ENCODE peak calls at places on chromosomes 12 and 14, in six cellular contexts. H, D, T, U, F and I are unnamed samples.

GRCh38 chr14:22838631-22839041 is 2.3 kb downstream of the MMP14 start:
- DNase-seq in T (peak), U (peak), D (peak), H (peak), F (no peak), I (no peak)

GRCh38 chr12:124685689-124685993 is 118.2 kb upstream of the NCOR2 start:
- DNase-seq in D (no peak), H (no peak), F (no peak), U (no peak), T (no peak), I (no peak)

GRCh38 chr12:104784592-104784991 is 173.5 kb downstream of the SLC41A2 start:
- DNase-seq in F (no peak), H (no peak), D (no peak), U (no peak), T (peak), I (no peak)

GRCh38 chr12:119005832-119006360 is 24.6 kb downstream of the SRRM4 start:
- DNase-seq in T (no peak), H (no peak), U (no peak), D (no peak), F (no peak), I (no peak)

GRCh38 chr12:55724226-55724939 is 4.2 kb downstream of the RDH5 start:
- DNase-seq in F (peak), D (no peak), U (peak), H (peak), T (peak), I (peak)

GRCh38 chr14:64758025-64758521 is 53.8 kb downstream of the PLEKHG3 start:
- DNase-seq in D (peak), U (peak), F (no peak), T (peak), H (peak), I (no peak)

GRCh38 chr12:47964102-47964723 is 817 bp downstream of the TMEM106C start:
- DNase-seq in T (no peak), D (no peak), F (no peak), H (no peak), U (no peak), I (no peak)

GRCh38 chr14:96095581-96096476 is 56.7 kb downstream of the C14orf132 start:
- DNase-seq in U (peak), T (peak), F (no peak), H (no peak), D (peak), I (no peak)

GRCh38 chr14:89933002-89933401 is 21.5 kb downstream of the EFCAB11 start:
- DNase-seq in U (no peak), H (no peak), T (no peak), F (no peak), D (no peak), I (no peak)

GRCh38 chr12:121949643-121950397 is 31.4 kb downstream of the CFAP251 start:
- DNase-seq in U (no peak), T (peak), H (no peak), D (no peak), F (no peak), I (no peak)

GRCh38 chr12:123250471-123251383 is 17.5 kb downstream of the MTRFR start:
- DNase-seq in F (no peak), U (no peak), D (no peak), T (no peak), H (no peak), I (no peak)

GRCh38 chr14:50085570-50086315 is 30.6 kb downstream of the VCPKMT start:
- DNase-seq in F (no peak), T (peak), D (no peak), H (no peak), U (no peak), I (no peak)

GRCh38 chr12:47302111-47302597 is 222.4 kb upstream of the AMIGO2 start:
- DNase-seq in D (peak), F (no peak), T (no peak), U (no peak), H (no peak), I (no peak)

GRCh38 chr14:21768116-21768874 is 94.7 kb upstream of the OR4E1 start:
- DNase-seq in T (peak), H (no peak), U (no peak), D (no peak), F (no peak), I (no peak)

GRCh38 chr12:128190614-128191013 is 76.4 kb upstream of the TMEM132C start:
- DNase-seq in F (no peak), T (no peak), H (no peak), D (no peak), U (no peak), I (peak)

GRCh38 chr12:67220065-67220464 is 49.1 kb upstream of the CAND1 start:
- DNase-seq in U (no peak), D (no peak), F (no peak), T (no peak), H (no peak), I (no peak)

GRCh38 chr14:97074456-97074855 is 277.3 kb downstream of the VRK1 start:
- DNase-seq in U (no peak), H (no peak), D (no peak), F (no peak), T (no peak), I (no peak)

GRCh38 chr14:27392153-27392552 is 794.3 kb upstream of the NOVA1 start:
- DNase-seq in U (no peak), H (no peak), D (no peak), F (no peak), T (no peak), I (no peak)

GRCh38 chr14:68377459-68377858 is 415.4 kb downstream of the ZFP36L1 start:
- DNase-seq in D (peak), U (no peak), T (peak), F (no peak), H (peak), I (peak)

GRCh38 chr12:65313704-65314317 is 35.3 kb downstream of the MSRB3 start:
- DNase-seq in T (peak), H (no peak), F (no peak), U (no peak), D (no peak), I (no peak)

GRCh38 chr12:73514672-73515071 is 1023.0 kb upstream of the ATXN7L3B start:
- DNase-seq in D (no peak), U (no peak), H (no peak), T (no peak), F (no peak), I (no peak)

GRCh38 chr14:72513994-72514659 is 379.8 kb downstream of the DPF3 start:
- DNase-seq in U (no peak), H (no peak), T (peak), D (no peak), F (no peak), I (no peak)

GRCh38 chr14:37142835-37143499 is 29.4 kb downstream of the SLC25A21 start:
- DNase-seq in T (peak), D (no peak), U (no peak), F (no peak), H (no peak), I (no peak)

GRCh38 chr14:61765225-61765943 is 3.2 kb downstream of the SNAPC1 start:
- DNase-seq in U (no peak), F (no peak), D (no peak), H (no peak), T (no peak), I (no peak)

DNA sequence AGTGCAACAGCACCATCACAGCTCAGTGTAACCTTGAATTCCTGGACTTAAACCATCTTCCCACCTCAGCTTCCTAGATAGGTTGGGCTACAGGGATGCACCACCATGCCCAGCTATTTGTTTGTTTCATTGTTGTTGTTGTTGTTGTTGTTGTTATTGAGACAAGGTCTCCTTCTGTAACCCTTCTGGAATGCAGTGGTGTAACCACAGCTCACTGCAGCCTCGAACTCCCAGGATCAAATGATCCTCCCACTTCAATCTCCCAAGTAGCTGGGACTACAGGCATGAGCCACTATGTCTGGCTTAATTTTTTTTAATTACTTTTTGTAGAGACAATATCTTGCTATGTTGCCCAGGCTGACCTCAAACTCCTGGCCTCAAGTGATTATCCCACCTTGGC is 1.2 kb upstream of the NEMP1 start:
- DNase-seq in U (no peak), T (no peak), H (no peak), D (no peak), F (no peak), I (no peak)
- H3K27ac ChIP-seq in U (peak), T (peak), H (no peak), D (peak), F (no peak), I (no peak)

GRCh38 chr12:115174928-115175327 is 491.0 kb upstream of the TBX3 start:
- DNase-seq in D (no peak), H (peak), F (no peak), T (no peak), U (no peak), I (no peak)

GRCh38 chr12:115166698-115167315 is 482.8 kb upstream of the TBX3 start:
- DNase-seq in F (no peak), H (no peak), T (peak), U (no peak), D (no peak), I (no peak)

GRCh38 chr12:115176741-115177400 is 492.9 kb upstream of the TBX3 start:
- DNase-seq in U (no peak), T (no peak), D (no peak), H (no peak), F (no peak), I (no peak)

GRCh38 chr12:115177899-115178298 is 493.9 kb upstream of the TBX3 start:
- DNase-seq in H (no peak), T (no peak), D (no peak), F (no peak), U (no peak), I (no peak)

GRCh38 chr12:115172521-115172920 is 488.5 kb upstream of the TBX3 start:
- DNase-seq in H (no peak), F (no peak), D (no peak), U (no peak), T (peak), I (no peak)
- H3K27ac ChIP-seq in H (no peak), F (no peak), D (peak), U (no peak), T (peak), I (no peak)

GRCh38 chr14:93759781-93760307 is 28.4 kb downstream of the PRIMA1 start:
- DNase-seq in F (no peak), H (peak), U (no peak), T (no peak), D (peak), I (peak)
- H3K27ac ChIP-seq in F (no peak), H (peak), U (no peak), T (no peak), D (peak), I (peak)

GRCh38 chr14:30257946-30258661 is 300.9 kb upstream of the G2E3 start:
- DNase-seq in D (no peak), F (no peak), U (no peak), H (no peak), T (no peak), I (no peak)
- H3K27ac ChIP-seq in D (no peak), F (no peak), U (no peak), H (no peak), T (no peak), I (no peak)

GRCh38 chr12:26704214-26704613 is 128.8 kb downstream of the ITPR2 start:
- DNase-seq in H (no peak), U (no peak), T (no peak), D (no peak), F (no peak), I (no peak)
- H3K27ac ChIP-seq in H (no peak), U (peak), T (no peak), D (no peak), F (no peak), I (no peak)